ENCODE peak calls at places on chromosomes 7 and 10, in ten cellular contexts. L, J, X, S, K, C, G, I, T and R are unnamed samples.

GRCh38 chr7:95545007-95545615 is 51.2 kb downstream of the PDK4 start:
- DNase-seq in L (no peak), J (peak), X (peak), S (no peak), K (peak), C (no peak), G (no peak), I (no peak), T (no peak), R (peak)

GRCh38 chr10:2984682-2985081 is 82.7 kb upstream of the PFKP start:
- DNase-seq in L (no peak), J (no peak), X (no peak), S (no peak), K (no peak), C (no peak), G (no peak), I (no peak), T (no peak), R (no peak)

GRCh38 chr10:48306870-48307531 is 524 bp downstream of the MAPK8 start:
- DNase-seq in L (no peak), J (peak), X (peak), S (peak), K (peak), C (peak), G (no peak), I (peak), T (peak), R (no peak)

GRCh38 chr10:110081914-110082313 is 74.1 kb downstream of the ADD3 start:
- DNase-seq in L (no peak), J (peak), X (peak), S (no peak), K (no peak), C (no peak), G (no peak), I (peak), T (no peak), R (no peak)

GRCh38 chr10:132448248-132448731 is 51.3 kb downstream of the PWWP2B start:
- DNase-seq in L (no peak), J (peak), X (no peak), S (no peak), K (peak), C (no peak), G (no peak), I (no peak), T (no peak), R (no peak)

GRCh38 chr10:96473866-96474265 is 39.9 kb downstream of the TLL2 start:
- DNase-seq in L (no peak), J (no peak), X (no peak), S (no peak), K (no peak), C (no peak), G (no peak), I (no peak), T (no peak), R (no peak)

GRCh38 chr10:86375204-86375603 is 8.6 kb upstream of the GRID1 start:
- DNase-seq in L (no peak), J (no peak), X (no peak), S (no peak), K (no peak), C (no peak), G (no peak), I (no peak), T (no peak), R (no peak)

GRCh38 chr7:24881622-24882021 is 98.4 kb downstream of the OSBPL3 start:
- DNase-seq in L (no peak), J (no peak), X (peak), S (no peak), K (no peak), C (no peak), G (no peak), I (no peak), T (no peak), R (no peak)

GRCh38 chr10:5968681-5969453 is 8.5 kb downstream of the IL15RA start:
- DNase-seq in L (no peak), J (no peak), X (no peak), S (no peak), K (no peak), C (no peak), G (no peak), I (no peak), T (no peak), R (no peak)

GRCh38 chr7:2197436-2198155 is 35.1 kb downstream of the MAD1L1 start:
- DNase-seq in L (no peak), J (no peak), X (no peak), S (no peak), K (no peak), C (no peak), G (no peak), I (no peak), T (no peak), R (no peak)

GRCh38 chr10:119505588-119506315 is 36.8 kb downstream of the RGS10 start:
- DNase-seq in L (no peak), J (no peak), X (no peak), S (no peak), K (no peak), C (no peak), G (no peak), I (no peak), T (no peak), R (no peak)